ENCODE peak calls at places on chromosomes 11 and 22, in ten cellular contexts. H, M, J, G, B, X, Y, V, N and S are unnamed samples.

GRCh38 chr22:17257578-17257977 is 38.3 kb upstream of the ADA2 start:
- DNase-seq in B (no peak), X (no peak), J (no peak), G (no peak), H (no peak), N (no peak), Y (no peak), M (no peak), V (no peak), S (no peak)

GRCh38 chr11:86291466-86292262 is 10.4 kb upstream of the HIKESHI start:
- DNase-seq in J (peak; percentile 72), B (peak; percentile 62), V (peak; percentile 72), G (no peak), X (no peak), N (peak; percentile 80), M (peak; percentile 78), Y (peak; percentile 79), H (peak; percentile 56), S (no peak)

GRCh38 chr22:37166675-37167066 is 17.0 kb upstream of the IL2RB start:
- DNase-seq in B (peak; percentile 76), V (peak; percentile 73), H (peak; percentile 35), G (no peak), Y (peak; percentile 44), X (no peak), J (peak; percentile 83), M (peak; percentile 85), N (peak; percentile 89), S (peak; percentile 95)

GRCh38 chr11:75691804-75692203 is 23.0 kb upstream of the MAP6 start:
- DNase-seq in N (no peak), Y (no peak), B (no peak), H (no peak), V (no peak), J (no peak), M (no peak), X (no peak), G (no peak), S (no peak)

GRCh38 chr11:48036466-48036865 is 56.1 kb downstream of the PTPRJ start:
- DNase-seq in V (no peak), J (no peak), G (no peak), M (no peak), N (no peak), B (no peak), Y (no peak), X (peak; percentile 29), H (no peak), S (no peak)

GRCh38 chr11:113540416-113541330 is 65.5 kb upstream of the DRD2 start:
- DNase-seq in M (no peak), G (no peak), J (no peak), Y (no peak), H (peak; percentile 31), N (no peak), V (no peak), B (no peak), X (no peak), S (no peak)

GRCh38 chr11:45896392-45897068 is 10.5 kb downstream of the FREY1 start:
- DNase-seq in H (peak; percentile 93), M (peak; percentile 36), V (no peak), N (no peak), Y (no peak), J (no peak), B (no peak), X (no peak), G (peak; percentile 52), S (no peak)

GRCh38 chr11:70065318-70066135 is 12.6 kb upstream of the ANO1 start:
- DNase-seq in M (no peak), H (no peak), G (no peak), B (no peak), V (no peak), J (no peak), Y (no peak), N (no peak), X (no peak), S (no peak)

GRCh38 chr22:49349841-49350381 is 477.8 kb downstream of the BRD1 start:
- DNase-seq in B (no peak), M (no peak), H (no peak), N (no peak), X (no peak), J (no peak), G (no peak), V (no peak), Y (no peak), S (no peak)

GRCh38 chr22:36440429-36441002 is 40.9 kb downstream of the TXN2 start:
- DNase-seq in G (no peak), X (no peak), B (no peak), H (no peak), Y (no peak), V (no peak), M (no peak), J (no peak), N (no peak), S (no peak)

GRCh38 chr11:102780491-102780918 is at the start of gene MMP10:
- DNase-seq in B (no peak), V (peak; percentile 84), M (no peak), H (peak; percentile 83), Y (peak; percentile 98), N (no peak), J (no peak), G (peak; percentile 89), X (no peak), S (no peak)

GRCh38 chr22:20125201-20126174 is 6.1 kb upstream of the ZDHHC8 start:
- DNase-seq in G (no peak), H (no peak), Y (no peak), M (no peak), X (no peak), V (no peak), N (no peak), B (no peak), J (no peak), S (no peak)

GRCh38 chr11:103202048-103202651 is 92.9 kb downstream of the DYNC2H1 start:
- DNase-seq in Y (peak; percentile 49), H (peak; percentile 49), M (no peak), B (no peak), V (peak; percentile 28), X (no peak), N (no peak), J (no peak), G (no peak), S (no peak)

GRCh38 chr22:44648821-44649566 is 53.0 kb upstream of the PRR5 start:
- DNase-seq in Y (peak; percentile 79), M (no peak), J (no peak), X (peak; percentile 90), H (no peak), N (no peak), B (no peak), G (no peak), V (no peak), S (no peak)

GRCh38 chr11:69637956-69638871 is 2.7 kb upstream of the CCND1 start:
- DNase-seq in M (peak; percentile 73), Y (peak; percentile 33), V (peak; percentile 73), N (no peak), G (no peak), J (peak; percentile 48), X (no peak), H (no peak), B (no peak), S (peak; percentile 68)